ENCODE peak calls at places on chromosomes 1 and 21, in four cellular contexts. One of them, this sample, is unnamed.

GRCh38 chr1:152034324-152034653 is 2.5 kb downstream of the S100A11 start:
- DNase-seq in adrenal gland: no peak
- DNase-seq in T follicular helper cell: no peak
- DNase-seq in AG08396: no peak
- DNase-seq in this sample: peak; percentile 23

GRCh38 chr1:210568631-210569030 is 239.9 kb downstream of the HHAT start:
- DNase-seq in adrenal gland: no peak
- DNase-seq in T follicular helper cell: no peak
- DNase-seq in AG08396: no peak
- DNase-seq in this sample: no peak

GRCh38 chr1:27574871-27575831 is 28.8 kb downstream of the AHDC1 start:
- DNase-seq in adrenal gland: peak; percentile 76
- DNase-seq in T follicular helper cell: no peak
- DNase-seq in AG08396: peak; percentile 93
- DNase-seq in this sample: peak; percentile 69

GRCh38 chr1:245771521-245772281 is 616.9 kb downstream of the KIF26B start:
- DNase-seq in adrenal gland: no peak
- DNase-seq in T follicular helper cell: no peak
- DNase-seq in AG08396: peak; percentile 71
- DNase-seq in this sample: no peak

GRCh38 chr1:47761201-47761930 is 235.8 kb downstream of the TRABD2B start:
- DNase-seq in adrenal gland: no peak
- DNase-seq in T follicular helper cell: no peak
- DNase-seq in AG08396: no peak
- DNase-seq in this sample: no peak

GRCh38 chr1:65459397-65459768 is 38.9 kb downstream of the LEPR start:
- DNase-seq in adrenal gland: no peak
- DNase-seq in T follicular helper cell: no peak
- DNase-seq in AG08396: peak; percentile 45
- DNase-seq in this sample: no peak

GRCh38 chr1:23736437-23737134 is 6.7 kb upstream of the ELOA start:
- DNase-seq in adrenal gland: no peak
- DNase-seq in T follicular helper cell: no peak
- DNase-seq in AG08396: no peak
- DNase-seq in this sample: no peak

GRCh38 chr1:84122780-84123382 is 21.2 kb upstream of the PRKACB start:
- DNase-seq in adrenal gland: peak; percentile 53
- DNase-seq in T follicular helper cell: peak; percentile 33
- DNase-seq in AG08396: peak; percentile 21
- DNase-seq in this sample: peak; percentile 45

GRCh38 chr1:156020293-156021086 is at the start of gene SSR2:
- DNase-seq in adrenal gland: peak; percentile 87
- DNase-seq in T follicular helper cell: peak; percentile 79
- DNase-seq in AG08396: peak; percentile 94
- DNase-seq in this sample: peak; percentile 91

GRCh38 chr21:18524097-18524496 is 120.5 kb upstream of the TMPRSS15 start:
- DNase-seq in adrenal gland: no peak
- DNase-seq in T follicular helper cell: no peak
- DNase-seq in AG08396: no peak
- DNase-seq in this sample: no peak

This sample was measured in mucosa of gallbladder.